ENCODE peak calls at places on chromosomes 5 and 9, in nine cellular contexts. E, N, B, T, X, L, O, Y and S are unnamed samples.

GRCh38 chr5:147404706-147405105 is 105.2 kb downstream of the DPYSL3 start:
- DNase-seq in X (no peak), Y (no peak), O (no peak), N (no peak), T (no peak), L (no peak), E (no peak), B (no peak), S (no peak)

GRCh38 chr9:120344230-120344629 is 235.7 kb downstream of the CDK5RAP2 start:
- DNase-seq in B (no peak), T (no peak), Y (no peak), X (no peak), E (no peak), N (peak), O (no peak), L (peak), S (no peak)

GRCh38 chr9:91750343-91750742 is 199.7 kb downstream of the ROR2 start:
- DNase-seq in T (no peak), E (no peak), X (no peak), Y (no peak), O (no peak), N (no peak), L (no peak), B (no peak), S (peak)

GRCh38 chr5:181204561-181205401 is at the start of gene TRIM7:
- DNase-seq in O (no peak), Y (peak), L (peak), T (no peak), N (peak), E (peak), X (no peak), B (peak), S (no peak)

GRCh38 chr9:114737118-114737517 is 55.1 kb upstream of the TEX48 start:
- DNase-seq in B (no peak), O (no peak), E (peak), N (no peak), Y (no peak), X (no peak), L (no peak), T (no peak), S (no peak)

GRCh38 chr5:1208221-1208742 is 6.9 kb downstream of the SLC6A19 start:
- DNase-seq in X (no peak), O (no peak), T (no peak), B (peak), L (no peak), Y (no peak), E (no peak), N (no peak), S (no peak)

GRCh38 chr9:5269249-5269715 is 35.2 kb downstream of the RLN2 start:
- DNase-seq in Y (no peak), E (peak), X (no peak), L (peak), B (no peak), N (peak), T (no peak), O (peak), S (no peak)

GRCh38 chr9:133527444-133527920 is 2.7 kb upstream of the MYMK start:
- DNase-seq in E (no peak), T (no peak), O (no peak), Y (no peak), B (peak), L (no peak), N (no peak), X (no peak), S (no peak)

GRCh38 chr5:137997726-137998213 is 35.1 kb downstream of the FAM13B start:
- DNase-seq in N (no peak), E (no peak), T (no peak), X (no peak), L (no peak), Y (no peak), B (no peak), O (no peak), S (no peak)